ENCODE peak calls at places on chromosome 3, in four cellular contexts. Y, K, T and J are unnamed samples.

GRCh38 chr3:171018151-171018935 is 8.2 kb downstream of the SLC2A2 start:
- DNase-seq in K (no peak), Y (peak; percentile 40), T (no peak), J (peak; percentile 13)

GRCh38 chr3:131795382-131796085 is 239.3 kb downstream of the CPNE4 start:
- DNase-seq in Y (peak; percentile 83), K (no peak), T (no peak), J (no peak)

GRCh38 chr3:177427540-177427939 is 230.3 kb upstream of the TBL1XR1 start:
- DNase-seq in K (no peak), Y (peak; percentile 80), T (no peak), J (no peak)

GRCh38 chr3:81245505-81245904 is 515.9 kb downstream of the GBE1 start:
- DNase-seq in K (no peak), T (no peak), Y (peak; percentile 31), J (no peak)

GRCh38 chr3:129777806-129778205 is 115.7 kb downstream of the TMCC1 start:
- DNase-seq in Y (peak; percentile 25), T (no peak), K (no peak), J (no peak)

GRCh38 chr3:6444888-6445658 is 415.8 kb upstream of the GRM7 start:
- DNase-seq in T (no peak), K (no peak), Y (peak; percentile 5), J (no peak)

GRCh38 chr3:180417241-180417640 is 184.7 kb upstream of the TTC14 start:
- DNase-seq in K (no peak), T (no peak), Y (no peak), J (no peak)

GRCh38 chr3:123286308-123287023 is 84.7 kb downstream of the SEC22A start:
- DNase-seq in K (peak; percentile 57), T (no peak), Y (peak; percentile 56), J (peak; percentile 50)

GRCh38 chr3:43187836-43188479 is 82.1 kb upstream of the POMGNT2 start:
- DNase-seq in K (no peak), T (no peak), Y (no peak), J (no peak)

GRCh38 chr3:56115698-56116097 is 352.6 kb downstream of the ERC2 start:
- DNase-seq in K (no peak), Y (no peak), T (no peak), J (peak; percentile 88)

GRCh38 chr3:52636673-52637072 is 49.0 kb downstream of the PBRM1 start:
- DNase-seq in K (no peak), Y (peak; percentile 35), T (no peak), J (no peak)

GRCh38 chr3:56980798-56981390 is 79.6 kb upstream of the SPATA12 start:
- DNase-seq in Y (peak; percentile 99), T (peak; percentile 53), K (no peak), J (no peak)

GRCh38 chr3:194443911-194444310 is 42.9 kb downstream of the ATP13A3 start:
- DNase-seq in K (no peak), Y (no peak), T (no peak), J (no peak)

DNA sequence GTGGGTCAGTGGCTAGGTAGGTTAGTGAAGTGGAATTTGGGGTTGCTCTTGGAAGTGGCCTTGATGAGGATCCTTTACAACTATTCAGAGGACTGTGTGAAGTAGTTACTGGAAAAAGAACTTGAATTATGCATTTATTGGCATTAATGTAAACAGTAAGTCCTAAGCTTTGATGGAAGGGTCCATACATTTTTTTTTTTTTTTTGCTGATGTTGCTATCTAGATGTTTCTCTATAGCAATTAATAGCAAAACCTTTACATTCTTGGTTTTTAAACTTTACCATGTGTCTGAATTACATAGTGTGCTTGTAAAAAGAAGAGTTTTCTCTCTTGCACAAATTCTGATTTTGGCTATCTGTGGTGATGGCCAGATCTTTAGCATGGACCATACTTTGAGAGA is 9.5 kb downstream of the ZNF621 start:
- DNase-seq in K (no peak), Y (no peak), T (no peak), J (no peak)
- H3K9me3 ChIP-seq in K (no peaks in the 10 kb centered on the region), Y (no peaks in the 10 kb centered on the region), T (peaks cover 3% of the 10 kb centered on the region), J (no peaks in the 10 kb centered on the region)

DNA sequence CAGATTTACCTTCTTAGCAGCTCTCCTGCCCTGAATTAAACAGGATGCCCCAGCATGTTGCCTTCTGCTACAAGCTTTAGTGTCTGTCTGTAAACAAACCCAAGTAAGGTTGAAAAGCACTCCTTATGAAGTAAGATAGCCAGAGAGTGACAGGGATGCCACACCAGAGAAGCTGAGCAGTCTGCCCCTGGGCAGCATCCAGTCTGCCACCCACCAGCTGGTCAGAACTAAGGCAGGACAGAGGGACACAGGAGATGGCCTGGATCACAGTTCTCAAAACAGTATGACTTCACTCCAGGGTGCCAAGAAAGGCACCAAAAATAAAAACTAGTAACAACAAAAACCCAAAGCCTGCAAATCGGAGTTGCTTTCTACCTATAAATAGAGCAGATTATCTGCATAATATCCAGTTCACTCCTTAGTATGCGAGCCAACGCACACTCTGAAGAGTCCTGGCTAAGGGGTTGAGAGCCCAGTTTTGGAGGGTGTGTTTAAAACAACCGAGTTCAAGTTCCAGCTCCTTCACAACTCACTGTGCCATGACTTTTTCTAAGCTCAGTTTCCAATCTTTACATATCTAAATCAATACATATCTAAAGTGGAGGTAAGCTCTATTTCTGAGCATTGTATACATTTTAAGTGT is 198.9 kb downstream of the KCNMB2 start:
- DNase-seq in K (no peak), T (no peak), Y (no peak), J (no peak)
- H3K9me3 ChIP-seq in K (no peaks in the 10 kb centered on the region), T (no peaks in the 10 kb centered on the region), Y (no peaks in the 10 kb centered on the region), J (no peaks in the 10 kb centered on the region)

DNA sequence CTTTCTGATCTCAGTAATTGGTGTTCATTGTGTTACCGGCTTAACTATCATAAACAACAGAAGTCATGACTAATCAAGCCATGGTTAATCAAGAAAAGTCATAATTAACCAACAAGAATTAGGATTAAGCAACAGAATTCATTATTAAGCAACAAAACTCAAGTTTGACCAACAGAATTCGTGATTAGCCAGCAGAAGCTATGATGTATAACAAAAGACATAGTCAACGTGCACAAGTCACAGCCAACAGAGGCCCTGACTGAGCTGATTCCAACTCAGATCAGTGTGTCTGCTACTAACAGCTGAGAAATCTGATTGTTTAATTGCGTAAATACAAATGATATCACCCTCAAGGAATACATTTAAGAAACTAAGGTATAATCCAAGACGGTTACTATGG is 67.7 kb downstream of the RARB start:
- DNase-seq in Y (peak; percentile 33), K (no peak), T (no peak), J (no peak)
- H3K9me3 ChIP-seq in Y (no peaks in the 10 kb centered on the region), K (no peaks in the 10 kb centered on the region), T (peaks cover 42% of the 10 kb centered on the region), J (no peaks in the 10 kb centered on the region)

GRCh38 chr3:2061360-2061759 is 37.3 kb upstream of the CNTN4 start:
- DNase-seq in T (no peak), Y (no peak), K (no peak), J (no peak)
- H3K9me3 ChIP-seq in T (no peaks in the 10 kb centered on the region), Y (no peaks in the 10 kb centered on the region), K (no peaks in the 10 kb centered on the region), J (peaks cover 11% of the 10 kb centered on the region)

GRCh38 chr3:100467133-100467532 is 25.3 kb upstream of the TMEM45A start:
- DNase-seq in Y (no peak), K (no peak), T (no peak), J (no peak)

GRCh38 chr3:100468676-100469075 is 23.7 kb upstream of the TMEM45A start:
- DNase-seq in T (no peak), K (no peak), Y (no peak), J (no peak)

GRCh38 chr3:100465871-100466777 is 26.3 kb upstream of the TMEM45A start:
- DNase-seq in K (no peak), Y (no peak), T (no peak), J (no peak)

DNA sequence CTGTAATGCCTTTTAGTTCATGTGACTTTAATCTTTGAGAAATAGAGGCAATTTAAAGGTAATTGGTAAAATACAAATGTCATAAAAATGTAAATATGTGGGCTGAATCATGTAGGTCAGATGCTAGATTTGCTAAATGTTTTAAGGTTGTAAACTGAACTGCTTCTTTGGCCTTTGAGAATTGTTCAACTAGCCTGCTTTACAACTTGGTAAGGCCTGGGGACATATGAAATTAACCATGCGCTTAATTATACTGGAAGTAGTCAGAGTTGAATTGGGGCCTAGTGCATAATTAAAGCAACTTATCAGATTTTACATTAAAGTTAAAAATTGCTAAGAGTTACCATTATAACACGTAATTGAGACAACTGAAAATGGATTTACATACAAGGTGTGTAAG is 21.0 kb upstream of the TMEM45A start:
- DNase-seq in T (no peak), K (no peak), Y (no peak), J (no peak)
- H3K9me3 ChIP-seq in T (no peaks in the 10 kb centered on the region), K (peaks cover 3% of the 10 kb centered on the region), Y (no peaks in the 10 kb centered on the region), J (peaks cover 5% of the 10 kb centered on the region)

GRCh38 chr3:150430272-150430671 is 22.2 kb downstream of the TSC22D2 start:
- DNase-seq in K (no peak), T (no peak), Y (no peak), J (no peak)

GRCh38 chr3:150428562-150428961 is 20.5 kb downstream of the TSC22D2 start:
- DNase-seq in Y (no peak), K (no peak), T (no peak), J (no peak)

GRCh38 chr3:150421799-150422548 is 13.9 kb downstream of the TSC22D2 start:
- DNase-seq in T (no peak), K (no peak), Y (peak; percentile 69), J (no peak)

GRCh38 chr3:150429767-150430166 is 21.7 kb downstream of the TSC22D2 start:
- DNase-seq in Y (no peak), T (no peak), K (no peak), J (no peak)

GRCh38 chr3:150426292-150426691 is 18.2 kb downstream of the TSC22D2 start:
- DNase-seq in Y (no peak), T (no peak), K (no peak), J (no peak)
- H3K9me3 ChIP-seq in Y (no peaks in the 10 kb centered on the region), T (no peaks in the 10 kb centered on the region), K (no peaks in the 10 kb centered on the region), J (no peaks in the 10 kb centered on the region)

GRCh38 chr3:75737831-75738493 is 47.4 kb downstream of the ZNF717 start:
- DNase-seq in K (no peak), Y (peak; percentile 19), T (no peak), J (no peak)
- H3K9me3 ChIP-seq in K (peaks cover 38% of the 10 kb centered on the region), Y (peaks cover 2% of the 10 kb centered on the region), T (peaks cover 74% of the 10 kb centered on the region), J (peaks cover 28% of the 10 kb centered on the region)

DNA sequence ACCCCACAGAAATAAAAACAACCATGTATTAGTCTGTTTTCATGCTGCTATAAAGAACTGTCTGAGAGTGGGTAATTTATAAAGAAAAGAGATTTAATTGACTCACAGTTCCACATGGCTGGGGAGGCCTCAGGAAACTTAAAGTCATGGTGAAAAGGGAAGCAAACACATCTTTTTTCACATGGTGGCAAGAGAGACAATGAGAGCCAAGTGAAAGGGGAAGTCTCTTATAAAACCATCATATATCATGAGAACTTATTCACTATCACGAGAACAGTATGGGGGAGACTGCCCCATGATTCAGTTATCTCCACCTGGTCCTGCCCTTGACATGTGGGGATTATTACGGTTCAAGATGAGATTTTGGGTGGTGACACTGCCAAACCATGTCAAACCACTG is 141.5 kb downstream of the ZMAT3 start:
- DNase-seq in Y (no peak), T (no peak), K (no peak), J (no peak)
- H3K9me3 ChIP-seq in Y (no peaks in the 10 kb centered on the region), T (peaks cover 28% of the 10 kb centered on the region), K (no peaks in the 10 kb centered on the region), J (no peaks in the 10 kb centered on the region)

GRCh38 chr3:197244751-197245150 is 53.7 kb downstream of the DLG1 start:
- DNase-seq in Y (no peak), K (no peak), T (no peak), J (no peak)
- H3K9me3 ChIP-seq in Y (no peaks in the 10 kb centered on the region), K (peaks cover 9% of the 10 kb centered on the region), T (peaks cover 37% of the 10 kb centered on the region), J (peaks cover 2% of the 10 kb centered on the region)